ENCODE peak calls at places on chromosomes 11 and 22, in seven cellular contexts. X is heart left ventricle; J is H1; S is CD8-positive, alpha-beta T cell; Z is Peyer's patch; I is fibroblast of lung; G is adrenal gland. V is an unnamed sample.

GRCh38 chr11:61803889-61804647 is 11.4 kb downstream of the FEN1 start:
- DNase-seq in X (no peak), J (no peak), S (no peak), Z (no peak), I (peak), G (no peak), V (no peak)

GRCh38 chr22:28977050-28977449 is 84.6 kb downstream of the C22orf31 start:
- DNase-seq in X (peak), J (no peak), S (no peak), Z (no peak), I (no peak), G (no peak), V (no peak)

GRCh38 chr22:25903294-25903693 is 161.3 kb downstream of the MYO18B start:
- DNase-seq in X (no peak), J (peak), S (no peak), Z (no peak), I (no peak), G (no peak), V (no peak)

GRCh38 chr11:10743354-10744035 is 7.6 kb upstream of the CTR9 start:
- DNase-seq in X (no peak), J (no peak), S (peak), Z (peak), I (no peak), G (no peak), V (no peak)

GRCh38 chr11:119030029-119030328 is 698 bp downstream of the SLC37A4 start:
- DNase-seq in X (no peak), J (no peak), S (no peak), Z (no peak), I (no peak), G (no peak), V (no peak)

GRCh38 chr22:35470903-35471321 is 69.7 kb upstream of the RASD2 start:
- DNase-seq in X (no peak), J (no peak), S (no peak), Z (no peak), I (peak), G (no peak), V (no peak)

GRCh38 chr11:32448232-32448631 is 12.9 kb upstream of the WT1 start:
- DNase-seq in X (no peak), J (no peak), S (no peak), Z (no peak), I (no peak), G (no peak), V (no peak)

GRCh38 chr11:92311616-92312449 is 87.2 kb downstream of the FAT3 start:
- DNase-seq in X (no peak), J (peak), S (no peak), Z (no peak), I (peak), G (no peak), V (no peak)

GRCh38 chr11:111540114-111540920 is at the start of gene LAYN:
- DNase-seq in X (peak), J (no peak), S (peak), Z (peak), I (no peak), G (no peak), V (no peak)

GRCh38 chr11:124200671-124201070 is 17.5 kb downstream of the OR10D3 start:
- DNase-seq in X (no peak), J (no peak), S (no peak), Z (no peak), I (no peak), G (no peak), V (no peak)

GRCh38 chr11:102494216-102494615 is 36.3 kb downstream of the MMP7 start:
- DNase-seq in X (no peak), J (no peak), S (no peak), Z (no peak), I (no peak), G (no peak), V (no peak)

GRCh38 chr22:46052801-46053562 is 76.0 kb upstream of the WNT7B start:
- DNase-seq in X (peak), J (no peak), S (no peak), Z (peak), I (peak), G (peak), V (no peak)

GRCh38 chr11:103586756-103587155 is 449.7 kb upstream of the DDI1 start:
- DNase-seq in X (no peak), J (no peak), S (no peak), Z (no peak), I (no peak), G (no peak), V (no peak)

GRCh38 chr22:45210577-45211431 is 29.9 kb downstream of the KIAA0930 start:
- DNase-seq in X (peak), J (no peak), S (no peak), Z (no peak), I (no peak), G (no peak), V (no peak)

GRCh38 chr11:85626496-85626895 is 648 bp downstream of the DLG2 start:
- DNase-seq in X (no peak), J (no peak), S (no peak), Z (no peak), I (no peak), G (no peak), V (no peak)

GRCh38 chr22:49103314-49104052 is 724.2 kb downstream of the BRD1 start:
- DNase-seq in X (no peak), J (no peak), S (no peak), Z (no peak), I (no peak), G (no peak), V (no peak)

GRCh38 chr11:7514099-7514725 is 413 bp downstream of the PPFIBP2 start:
- DNase-seq in X (peak), J (no peak), S (no peak), Z (peak), I (no peak), G (peak), V (no peak)
- TF ChIP-seq CTCF in X (no peak), J (no peak), S (no peak), Z (no peak), I (no peak), G (no peak), V (no peak)

GRCh38 chr11:47406896-47407745 is 1.3 kb upstream of the SLC39A13 start:
- DNase-seq in X (no peak), J (no peak), S (no peak), Z (no peak), I (peak), G (peak), V (no peak)
- TF ChIP-seq CTCF in X (no peak), J (peak), S (no peak), Z (no peak), I (no peak), G (no peak), V (no peak)

GRCh38 chr11:117229411-117229810 is 2.5 kb downstream of the PCSK7 start:
- DNase-seq in X (no peak), J (no peak), S (no peak), Z (no peak), I (no peak), G (peak), V (no peak)

GRCh38 chr11:117230286-117230961 is 1.4 kb downstream of the PCSK7 start:
- DNase-seq in X (no peak), J (no peak), S (peak), Z (no peak), I (no peak), G (peak), V (peak)

GRCh38 chr11:117226388-117227385 is 5.2 kb downstream of the PCSK7 start:
- DNase-seq in X (no peak), J (no peak), S (peak), Z (no peak), I (peak), G (peak), V (peak)

GRCh38 chr11:117229931-117230285 is 2.0 kb downstream of the PCSK7 start:
- DNase-seq in X (no peak), J (no peak), S (no peak), Z (no peak), I (no peak), G (peak), V (no peak)

GRCh38 chr11:117228091-117228490 is 3.8 kb downstream of the PCSK7 start:
- DNase-seq in X (no peak), J (no peak), S (no peak), Z (no peak), I (no peak), G (peak), V (no peak)
- TF ChIP-seq CTCF in X (no peak), J (no peak), S (no peak), Z (no peak), I (no peak), G (no peak), V (no peak)

DNA sequence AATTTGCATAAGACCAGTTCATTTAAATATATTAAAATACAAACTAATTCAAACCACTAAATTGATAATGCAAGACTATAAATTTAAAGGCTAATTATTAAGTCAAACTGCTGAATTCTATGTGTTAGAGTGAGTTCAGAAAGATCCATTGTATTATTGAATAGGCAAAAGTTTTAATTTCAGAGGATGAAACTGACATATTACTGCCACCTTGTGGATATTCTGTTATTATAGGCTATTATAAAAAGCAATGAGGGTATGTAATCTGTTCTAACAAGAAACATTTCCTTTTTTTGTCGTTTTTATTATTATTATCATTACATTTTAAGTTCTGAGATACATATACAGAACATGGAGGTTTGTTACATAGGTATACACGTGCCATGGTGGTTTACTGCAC is 20.9 kb upstream of the NAALAD2 start:
- DNase-seq in X (no peak), J (no peak), S (no peak), Z (no peak), I (peak), G (no peak), V (no peak)
- TF ChIP-seq CTCF in X (peak), J (peak), S (peak), Z (no peak), I (no peak), G (peak), V (peak)

GRCh38 chr11:46543564-46543963 is 50.3 kb downstream of the AMBRA1 start:
- DNase-seq in X (no peak), J (no peak), S (no peak), Z (no peak), I (no peak), G (no peak), V (no peak)
- TF ChIP-seq CTCF in X (no peak), J (no peak), S (no peak), Z (no peak), I (no peak), G (no peak), V (no peak)

GRCh38 chr11:19560156-19560555 is 152.5 kb upstream of the NAV2 start:
- DNase-seq in X (no peak), J (no peak), S (no peak), Z (no peak), I (no peak), G (no peak), V (peak)

GRCh38 chr11:19561011-19561410 is 151.6 kb upstream of the NAV2 start:
- DNase-seq in X (no peak), J (no peak), S (no peak), Z (no peak), I (peak), G (no peak), V (no peak)

GRCh38 chr11:19558189-19558986 is 154.2 kb upstream of the NAV2 start:
- DNase-seq in X (no peak), J (no peak), S (no peak), Z (no peak), I (no peak), G (no peak), V (no peak)

GRCh38 chr11:19557720-19558140 is 154.9 kb upstream of the NAV2 start:
- DNase-seq in X (peak), J (peak), S (peak), Z (peak), I (peak), G (peak), V (peak)

GRCh38 chr11:19559746-19560145 is 152.9 kb upstream of the NAV2 start:
- DNase-seq in X (no peak), J (no peak), S (no peak), Z (no peak), I (no peak), G (peak), V (peak)
- TF ChIP-seq CTCF in X (no peak), J (no peak), S (no peak), Z (no peak), I (no peak), G (no peak), V (no peak)

GRCh38 chr11:36564376-36565032 is 3.3 kb upstream of the RAG1 start:
- DNase-seq in X (peak), J (no peak), S (peak), Z (peak), I (peak), G (peak), V (no peak)
- TF ChIP-seq CTCF in X (peak), J (peak), S (peak), Z (peak), I (peak), G (peak), V (peak)